ENCODE peak calls at places on chromosomes 12 and 14, in ten cellular contexts. A is HCT116, F is cardiac fibroblast, H is GM12878, P is WERI-Rb-1, U is fibroblast of pulmonary artery, Q is fibroblast of lung, S is H9, T is epithelial cell of esophagus, W is thoracic aorta. B is an unnamed sample.

GRCh38 chr14:72688990-72689677 is 204.8 kb downstream of the DPF3 start:
- DNase-seq in Q (no peak), F (no peak), H (no peak), U (no peak), P (peak; percentile 83), T (no peak), A (no peak), S (peak; percentile 35), W (no peak), B (no peak)

GRCh38 chr12:115571446-115571845 is 706.0 kb downstream of the MED13L start:
- DNase-seq in F (no peak), T (no peak), P (no peak), U (no peak), W (no peak), H (no peak), S (no peak), A (no peak), Q (no peak), B (no peak)

GRCh38 chr12:102249073-102249854 is 51.6 kb upstream of the PMCH start:
- DNase-seq in W (no peak), P (no peak), T (peak; percentile 46), Q (peak; percentile 30), F (no peak), S (no peak), U (peak; percentile 30), H (no peak), A (no peak), B (no peak)

GRCh38 chr14:104115691-104116543 is 22.5 kb upstream of the KIF26A start:
- DNase-seq in Q (no peak), T (peak; percentile 65), H (no peak), S (peak; percentile 43), P (peak; percentile 16), U (no peak), W (no peak), F (no peak), A (no peak), B (no peak)

GRCh38 chr14:91414475-91415342 is 2.9 kb downstream of the CCDC88C start:
- DNase-seq in T (no peak), S (no peak), Q (no peak), F (no peak), A (no peak), P (no peak), W (no peak), H (no peak), U (no peak), B (no peak)

GRCh38 chr12:14913381-14913781 is 25.0 kb downstream of the ERP27 start:
- DNase-seq in A (peak; percentile 42), W (no peak), Q (peak; percentile 19), S (no peak), T (peak; percentile 82), P (peak; percentile 14), U (peak; percentile 48), H (no peak), F (peak; percentile 72), B (no peak)

GRCh38 chr12:130552483-130552996 is 163.6 kb downstream of the RIMBP2 start:
- DNase-seq in Q (no peak), S (no peak), U (no peak), A (no peak), H (no peak), P (no peak), T (no peak), F (no peak), W (no peak), B (no peak)

GRCh38 chr12:66636771-66637170 is 42.1 kb downstream of the GRIP1 start:
- DNase-seq in F (no peak), U (no peak), A (no peak), W (no peak), S (no peak), H (no peak), Q (no peak), T (no peak), P (peak; percentile 17), B (peak; percentile 20)

GRCh38 chr12:47844264-47845020 is 24.7 kb upstream of the HDAC7 start:
- DNase-seq in A (no peak), Q (no peak), H (no peak), P (no peak), F (peak; percentile 33), W (no peak), S (peak; percentile 35), T (no peak), U (no peak), B (no peak)

GRCh38 chr12:79901506-79901905 is 33.4 kb downstream of the PPP1R12A start:
- DNase-seq in P (no peak), H (no peak), W (no peak), U (no peak), A (no peak), T (no peak), Q (no peak), F (no peak), S (no peak), B (no peak)

GRCh38 chr14:34363733-34364134 is 98.3 kb downstream of the SPTSSA start:
- DNase-seq in Q (peak; percentile 48), U (peak; percentile 93), W (no peak), S (no peak), A (no peak), T (peak; percentile 14), F (peak; percentile 83), H (no peak), P (no peak), B (no peak)

GRCh38 chr14:34362625-34363251 is 99.3 kb downstream of the SPTSSA start:
- DNase-seq in F (no peak), Q (peak; percentile 17), U (no peak), P (no peak), H (no peak), S (no peak), T (no peak), A (no peak), W (no peak), B (peak; percentile 58)

GRCh38 chr14:34364201-34364600 is 97.8 kb downstream of the SPTSSA start:
- DNase-seq in H (no peak), W (no peak), P (no peak), U (no peak), S (no peak), Q (peak; percentile 58), T (peak; percentile 74), A (no peak), F (no peak), B (no peak)

GRCh38 chr14:34368115-34368970 is 93.7 kb downstream of the SPTSSA start:
- DNase-seq in W (no peak), T (peak; percentile 33), Q (peak; percentile 37), F (peak; percentile 81), H (no peak), A (no peak), U (peak; percentile 82), P (no peak), S (no peak), B (peak; percentile 94)

GRCh38 chr14:34365309-34365915 is 96.6 kb downstream of the SPTSSA start:
- DNase-seq in P (no peak), H (no peak), W (no peak), F (peak; percentile 51), U (peak; percentile 51), A (no peak), S (no peak), T (no peak), Q (no peak), B (no peak)
- TF ChIP-seq CTCF in P (peak; percentile 14), H (no peak), W (peak; percentile 7), F (peak; percentile 8), U (peak; percentile 30), A (no peak), S (peak; percentile 43), T (peak; percentile 30), Q (peak; percentile 20), B (peak; percentile 42)

DNA sequence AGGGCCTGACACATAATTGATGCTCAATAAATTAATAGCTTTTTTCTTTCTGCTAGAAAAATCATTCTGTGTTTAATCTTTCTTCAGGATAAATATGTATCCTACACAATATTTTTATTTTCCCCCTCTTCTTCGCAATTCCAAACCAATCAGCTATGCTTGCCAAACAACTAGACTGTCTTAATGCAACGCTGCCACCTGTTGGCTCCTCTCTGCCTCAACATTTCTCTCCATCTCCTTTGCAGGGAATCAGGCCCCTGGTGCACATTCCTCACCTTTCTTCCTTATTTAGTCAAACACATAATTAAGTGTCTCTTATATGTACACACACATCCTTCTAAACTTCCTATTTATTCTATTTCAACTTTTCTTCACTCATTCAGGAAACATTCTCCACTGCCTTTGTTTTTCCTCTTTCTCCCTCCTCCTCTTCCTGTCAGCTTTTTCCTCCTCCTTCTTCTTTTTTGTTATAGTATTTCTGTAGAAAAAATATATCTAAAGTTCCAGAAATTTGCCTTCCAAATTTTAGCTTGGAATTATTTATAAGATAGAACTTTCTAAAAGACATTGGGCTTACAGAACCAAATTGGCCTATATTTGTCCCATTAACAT is 406.0 kb downstream of the PRKD1 start:
- DNase-seq in P (peak; percentile 58), H (no peak), S (peak; percentile 46), U (peak; percentile 36), W (no peak), T (peak; percentile 37), F (peak; percentile 13), A (no peak), Q (peak; percentile 2), B (no peak)
- TF ChIP-seq CTCF in P (peak; percentile 67), H (peak; percentile 14), S (peak; percentile 75), U (peak; percentile 50), W (no peak), T (peak; percentile 49), F (peak; percentile 56), A (peak; percentile 16), Q (peak; percentile 17), B (peak; percentile 30)

GRCh38 chr14:44154889-44155288 is 352.2 kb downstream of the FSCB start:
- DNase-seq in U (no peak), F (peak; percentile 12), P (no peak), Q (no peak), T (no peak), A (no peak), W (no peak), S (no peak), H (no peak), B (no peak)

GRCh38 chr14:44154446-44154845 is 352.6 kb downstream of the FSCB start:
- DNase-seq in S (no peak), A (no peak), Q (no peak), W (no peak), H (no peak), U (no peak), T (no peak), F (no peak), P (no peak), B (no peak)

GRCh38 chr14:44151120-44151519 is 356.0 kb downstream of the FSCB start:
- DNase-seq in Q (no peak), P (no peak), A (no peak), H (no peak), U (no peak), T (no peak), F (no peak), S (no peak), W (no peak), B (no peak)

DNA sequence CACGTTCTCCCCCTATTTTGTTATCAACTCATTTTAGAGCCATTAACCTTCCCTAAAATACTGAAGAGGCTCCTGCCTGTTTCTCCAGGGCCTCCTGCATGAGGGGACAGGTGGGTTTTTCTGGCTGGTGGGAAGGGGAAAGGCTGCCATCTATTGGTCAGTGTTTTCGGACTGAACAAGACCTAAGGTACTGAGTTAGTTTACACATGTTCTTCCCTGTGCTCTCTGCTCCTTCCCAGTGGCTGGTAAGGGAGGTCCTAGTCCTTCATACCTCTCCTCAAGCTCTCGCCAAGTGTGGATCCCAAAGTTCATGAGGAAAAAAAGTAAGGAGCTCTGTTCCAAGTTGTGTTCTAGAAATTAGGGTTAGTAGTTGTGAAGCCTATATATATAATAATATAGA is 357.5 kb downstream of the FSCB start:
- DNase-seq in A (peak; percentile 43), Q (no peak), W (no peak), F (peak; percentile 46), U (peak; percentile 33), T (peak; percentile 43), S (peak; percentile 85), P (peak; percentile 44), H (no peak), B (no peak)
- TF ChIP-seq CTCF in A (peak; percentile 48), Q (no peak), W (no peak), F (peak; percentile 8), U (peak; percentile 55), T (peak; percentile 37), S (peak; percentile 82), P (peak; percentile 65), H (no peak), B (no peak)

GRCh38 chr14:56118611-56119181 is 485 bp downstream of the PELI2 start:
- DNase-seq in P (peak; percentile 12), A (no peak), H (no peak), W (no peak), Q (no peak), U (no peak), T (no peak), F (peak; percentile 17), S (no peak), B (peak; percentile 25)
- TF ChIP-seq CTCF in P (no peak), A (no peak), H (no peak), W (no peak), Q (no peak), U (no peak), T (no peak), F (no peak), S (no peak), B (no peak)